ENCODE peak calls at places on chromosomes 4 and X, in seven cellular contexts. One of them, this sample, is unnamed.

GRCh38 chr4:6341696-6342095 is 72.0 kb downstream of the WFS1 start:
- DNase-seq in cardiac muscle cell: no peak
- DNase-seq in AG04450: no peak
- DNase-seq in progenitor cell of endocrine pancreas: no peak
- DNase-seq in lower lobe of right lung: peak
- DNase-seq in pancreas: no peak
- DNase-seq in kidney: peak
- DNase-seq in this sample: no peak

GRCh38 chr4:123869517-123870282 is 473.1 kb downstream of the SPRY1 start:
- DNase-seq in lower lobe of right lung: no peak
- DNase-seq in pancreas: no peak
- DNase-seq in AG04450: no peak
- DNase-seq in cardiac muscle cell: no peak
- DNase-seq in progenitor cell of endocrine pancreas: no peak
- DNase-seq in kidney: no peak
- DNase-seq in this sample: no peak

GRCh38 chr4:40454816-40455215 is 119.7 kb downstream of the CHRNA9 start:
- DNase-seq in lower lobe of right lung: no peak
- DNase-seq in AG04450: no peak
- DNase-seq in kidney: no peak
- DNase-seq in progenitor cell of endocrine pancreas: no peak
- DNase-seq in cardiac muscle cell: no peak
- DNase-seq in pancreas: no peak
- DNase-seq in this sample: no peak

GRCh38 chr4:24112466-24112865 is 222.6 kb upstream of the PPARGC1A start:
- DNase-seq in cardiac muscle cell: no peak
- DNase-seq in pancreas: no peak
- DNase-seq in lower lobe of right lung: no peak
- DNase-seq in kidney: no peak
- DNase-seq in progenitor cell of endocrine pancreas: no peak
- DNase-seq in AG04450: no peak
- DNase-seq in this sample: no peak

GRCh38 chr4:163649557-163650091 is 155.1 kb downstream of the TMA16 start:
- DNase-seq in progenitor cell of endocrine pancreas: no peak
- DNase-seq in lower lobe of right lung: no peak
- DNase-seq in pancreas: no peak
- DNase-seq in cardiac muscle cell: no peak
- DNase-seq in kidney: no peak
- DNase-seq in AG04450: no peak
- DNase-seq in this sample: no peak

GRCh38 chr4:627347-627746 is 2.0 kb downstream of the PDE6B start:
- DNase-seq in pancreas: no peak
- DNase-seq in kidney: no peak
- DNase-seq in AG04450: no peak
- DNase-seq in lower lobe of right lung: no peak
- DNase-seq in progenitor cell of endocrine pancreas: no peak
- DNase-seq in cardiac muscle cell: no peak
- DNase-seq in this sample: peak

GRCh38 chr4:55184600-55185523 is 59.5 kb upstream of the KDR start:
- DNase-seq in progenitor cell of endocrine pancreas: no peak
- DNase-seq in pancreas: no peak
- DNase-seq in AG04450: peak
- DNase-seq in kidney: peak
- DNase-seq in lower lobe of right lung: no peak
- DNase-seq in cardiac muscle cell: peak
- DNase-seq in this sample: no peak

GRCh38 chrX:10813761-10814160 is 193.4 kb upstream of the MID1 start:
- DNase-seq in pancreas: no peak
- DNase-seq in cardiac muscle cell: no peak
- DNase-seq in AG04450: no peak
- DNase-seq in lower lobe of right lung: no peak
- DNase-seq in kidney: no peak
- DNase-seq in progenitor cell of endocrine pancreas: no peak
- DNase-seq in this sample: no peak

GRCh38 chrX:44017726-44018125 is 44.5 kb upstream of the NDP start:
- DNase-seq in cardiac muscle cell: no peak
- DNase-seq in progenitor cell of endocrine pancreas: no peak
- DNase-seq in kidney: no peak
- DNase-seq in pancreas: no peak
- DNase-seq in AG04450: no peak
- DNase-seq in lower lobe of right lung: no peak
- DNase-seq in this sample: no peak

GRCh38 chr4:153603258-153603657 is 80.8 kb upstream of the TLR2 start:
- DNase-seq in AG04450: no peak
- DNase-seq in pancreas: no peak
- DNase-seq in lower lobe of right lung: no peak
- DNase-seq in cardiac muscle cell: no peak
- DNase-seq in progenitor cell of endocrine pancreas: no peak
- DNase-seq in kidney: no peak
- DNase-seq in this sample: no peak

GRCh38 chrX:989959-990510 is 222.4 kb downstream of the CRLF2 start:
- DNase-seq in AG04450: no peak
- DNase-seq in kidney: peak
- DNase-seq in cardiac muscle cell: no peak
- DNase-seq in pancreas: peak
- DNase-seq in progenitor cell of endocrine pancreas: peak
- DNase-seq in lower lobe of right lung: no peak
- DNase-seq in this sample: no peak

GRCh38 chrX:155263854-155264628 is at the start of gene RAB39B:
- DNase-seq in progenitor cell of endocrine pancreas: peak
- DNase-seq in pancreas: peak
- DNase-seq in kidney: peak
- DNase-seq in AG04450: peak
- DNase-seq in cardiac muscle cell: peak
- DNase-seq in lower lobe of right lung: peak
- DNase-seq in this sample: no peak

GRCh38 chrX:2629316-2630168 is 61.6 kb upstream of the CD99 start:
- DNase-seq in kidney: no peak
- DNase-seq in lower lobe of right lung: no peak
- DNase-seq in pancreas: peak
- DNase-seq in AG04450: no peak
- DNase-seq in progenitor cell of endocrine pancreas: no peak
- DNase-seq in cardiac muscle cell: no peak
- DNase-seq in this sample: no peak

GRCh38 chr4:1765409-1766335 is 27.4 kb upstream of the FGFR3 start:
- DNase-seq in cardiac muscle cell: no peak
- DNase-seq in lower lobe of right lung: no peak
- DNase-seq in AG04450: no peak
- DNase-seq in progenitor cell of endocrine pancreas: no peak
- DNase-seq in pancreas: no peak
- DNase-seq in kidney: no peak
- DNase-seq in this sample: no peak

GRCh38 chrX:7149421-7149820 is 1.5 kb upstream of the PUDP start:
- DNase-seq in cardiac muscle cell: no peak
- DNase-seq in AG04450: no peak
- DNase-seq in progenitor cell of endocrine pancreas: no peak
- DNase-seq in lower lobe of right lung: no peak
- DNase-seq in pancreas: no peak
- DNase-seq in kidney: no peak
- DNase-seq in this sample: no peak

GRCh38 chr4:152016325-152016665 is 255.5 kb upstream of the GATB start:
- DNase-seq in progenitor cell of endocrine pancreas: no peak
- DNase-seq in cardiac muscle cell: no peak
- DNase-seq in kidney: no peak
- DNase-seq in lower lobe of right lung: no peak
- DNase-seq in AG04450: no peak
- DNase-seq in pancreas: no peak
- DNase-seq in this sample: no peak

GRCh38 chrX:11665144-11666040 is at the start of gene ARHGAP6:
- DNase-seq in AG04450: no peak
- DNase-seq in progenitor cell of endocrine pancreas: peak
- DNase-seq in pancreas: no peak
- DNase-seq in kidney: peak
- DNase-seq in cardiac muscle cell: peak
- DNase-seq in lower lobe of right lung: peak
- DNase-seq in this sample: peak

GRCh38 chrX:135383249-135383648 is 38.5 kb upstream of the SMIM10L2A start:
- DNase-seq in AG04450: no peak
- DNase-seq in progenitor cell of endocrine pancreas: no peak
- DNase-seq in pancreas: no peak
- DNase-seq in lower lobe of right lung: no peak
- DNase-seq in kidney: no peak
- DNase-seq in cardiac muscle cell: no peak
- DNase-seq in this sample: no peak

GRCh38 chr4:73814679-73815078 is 21.8 kb upstream of the CXCL6 start:
- DNase-seq in AG04450: no peak
- DNase-seq in kidney: no peak
- DNase-seq in cardiac muscle cell: no peak
- DNase-seq in pancreas: no peak
- DNase-seq in lower lobe of right lung: no peak
- DNase-seq in progenitor cell of endocrine pancreas: no peak
- DNase-seq in this sample: no peak

GRCh38 chr4:103996637-103997036 is 276.9 kb upstream of the TACR3 start:
- DNase-seq in progenitor cell of endocrine pancreas: no peak
- DNase-seq in kidney: no peak
- DNase-seq in pancreas: peak
- DNase-seq in AG04450: no peak
- DNase-seq in cardiac muscle cell: peak
- DNase-seq in lower lobe of right lung: no peak
- DNase-seq in this sample: no peak

GRCh38 chr4:1873291-1873690 is 2.1 kb downstream of the NSD2 start:
- DNase-seq in AG04450: no peak
- DNase-seq in kidney: no peak
- DNase-seq in cardiac muscle cell: no peak
- DNase-seq in progenitor cell of endocrine pancreas: no peak
- DNase-seq in lower lobe of right lung: no peak
- DNase-seq in pancreas: no peak
- DNase-seq in this sample: no peak

GRCh38 chr4:22077571-22077970 is 129.0 kb upstream of the KCNIP4 start:
- DNase-seq in kidney: no peak
- DNase-seq in pancreas: no peak
- DNase-seq in cardiac muscle cell: no peak
- DNase-seq in progenitor cell of endocrine pancreas: no peak
- DNase-seq in AG04450: no peak
- DNase-seq in lower lobe of right lung: no peak
- DNase-seq in this sample: no peak

GRCh38 chr4:51942108-51942832 is 77.9 kb downstream of the LRRC66 start:
- DNase-seq in kidney: no peak
- DNase-seq in lower lobe of right lung: no peak
- DNase-seq in AG04450: no peak
- DNase-seq in progenitor cell of endocrine pancreas: no peak
- DNase-seq in cardiac muscle cell: no peak
- DNase-seq in pancreas: no peak
- DNase-seq in this sample: no peak

GRCh38 chr4:47713156-47713834 is 124.6 kb downstream of the CORIN start:
- DNase-seq in pancreas: no peak
- DNase-seq in kidney: no peak
- DNase-seq in progenitor cell of endocrine pancreas: no peak
- DNase-seq in cardiac muscle cell: no peak
- DNase-seq in AG04450: no peak
- DNase-seq in lower lobe of right lung: no peak
- DNase-seq in this sample: no peak

GRCh38 chr4:18571252-18571885 is 549.8 kb upstream of the LCORL start:
- DNase-seq in pancreas: no peak
- DNase-seq in cardiac muscle cell: no peak
- DNase-seq in lower lobe of right lung: no peak
- DNase-seq in kidney: no peak
- DNase-seq in progenitor cell of endocrine pancreas: no peak
- DNase-seq in AG04450: no peak
- DNase-seq in this sample: no peak

GRCh38 chr4:18570370-18570769 is 548.8 kb upstream of the LCORL start:
- DNase-seq in progenitor cell of endocrine pancreas: no peak
- DNase-seq in cardiac muscle cell: no peak
- DNase-seq in AG04450: no peak
- DNase-seq in kidney: no peak
- DNase-seq in pancreas: no peak
- DNase-seq in lower lobe of right lung: no peak
- DNase-seq in this sample: no peak

GRCh38 chr4:18566970-18567799 is 545.6 kb upstream of the LCORL start:
- DNase-seq in AG04450: no peak
- DNase-seq in lower lobe of right lung: no peak
- DNase-seq in progenitor cell of endocrine pancreas: no peak
- DNase-seq in cardiac muscle cell: peak
- DNase-seq in pancreas: no peak
- DNase-seq in kidney: no peak
- DNase-seq in this sample: no peak

DNA sequence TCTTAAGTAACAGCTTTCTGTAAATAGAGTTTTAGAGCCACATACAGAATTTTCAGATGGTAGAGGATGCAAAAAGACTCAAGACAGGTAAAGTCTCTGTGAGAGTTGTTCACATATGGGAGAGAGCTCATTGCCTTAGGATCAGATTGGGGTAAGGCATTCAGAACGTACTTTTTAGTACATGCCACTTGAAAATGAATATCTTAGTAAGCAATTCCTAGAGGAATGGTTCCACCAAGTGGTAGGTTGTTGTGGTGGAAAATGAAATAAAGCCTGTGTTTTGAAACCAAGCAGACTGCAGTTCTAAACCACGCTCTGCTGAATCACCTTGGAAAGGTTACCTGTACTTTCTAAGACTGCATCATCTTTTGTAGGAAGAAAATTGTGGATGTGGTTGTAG is 547.0 kb upstream of the LCORL start:
- DNase-seq in AG04450: no peak
- DNase-seq in progenitor cell of endocrine pancreas: no peak
- DNase-seq in kidney: no peak
- DNase-seq in pancreas: no peak
- DNase-seq in cardiac muscle cell: peak
- DNase-seq in lower lobe of right lung: no peak
- DNase-seq in this sample: no peak
- TF ChIP-seq CTCF in AG04450: no peak
- TF ChIP-seq CTCF in progenitor cell of endocrine pancreas: peak
- TF ChIP-seq CTCF in kidney: peak
- TF ChIP-seq CTCF in pancreas: peak
- TF ChIP-seq CTCF in cardiac muscle cell: no peak
- TF ChIP-seq CTCF in lower lobe of right lung: peak
- TF ChIP-seq CTCF in this sample: peak

DNA sequence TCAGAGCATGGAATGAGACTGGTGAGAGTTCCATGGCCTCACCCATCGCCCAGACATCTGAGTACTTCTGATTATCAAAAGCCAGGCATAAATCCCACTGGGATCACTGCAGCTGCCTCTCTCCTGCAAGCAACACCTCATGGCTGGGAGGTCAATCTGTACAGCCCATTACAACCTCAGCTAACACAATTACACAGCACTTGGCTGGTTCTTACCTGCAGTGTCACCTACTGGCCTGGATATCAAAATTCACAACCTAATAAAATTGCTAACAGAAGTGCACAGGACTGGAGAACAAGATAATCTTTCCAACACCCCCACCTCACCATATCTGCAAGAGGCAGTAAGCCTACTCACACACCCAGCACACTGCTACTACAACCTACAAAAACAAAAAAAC is 341.7 kb upstream of the NDST3 start:
- DNase-seq in pancreas: no peak
- DNase-seq in progenitor cell of endocrine pancreas: no peak
- DNase-seq in lower lobe of right lung: no peak
- DNase-seq in cardiac muscle cell: no peak
- DNase-seq in kidney: no peak
- DNase-seq in AG04450: no peak
- DNase-seq in this sample: no peak
- TF ChIP-seq CTCF in pancreas: no peak
- TF ChIP-seq CTCF in progenitor cell of endocrine pancreas: peak
- TF ChIP-seq CTCF in lower lobe of right lung: no peak
- TF ChIP-seq CTCF in cardiac muscle cell: no peak
- TF ChIP-seq CTCF in kidney: no peak
- TF ChIP-seq CTCF in AG04450: no peak
- TF ChIP-seq CTCF in this sample: no peak

GRCh38 chrX:19904778-19905367 is 17.5 kb upstream of the SH3KBP1 start:
- DNase-seq in cardiac muscle cell: peak
- DNase-seq in lower lobe of right lung: no peak
- DNase-seq in AG04450: no peak
- DNase-seq in kidney: no peak
- DNase-seq in pancreas: peak
- DNase-seq in progenitor cell of endocrine pancreas: no peak
- DNase-seq in this sample: no peak
- TF ChIP-seq CTCF in cardiac muscle cell: peak
- TF ChIP-seq CTCF in lower lobe of right lung: peak
- TF ChIP-seq CTCF in AG04450: peak
- TF ChIP-seq CTCF in kidney: peak
- TF ChIP-seq CTCF in pancreas: peak
- TF ChIP-seq CTCF in progenitor cell of endocrine pancreas: peak
- TF ChIP-seq CTCF in this sample: peak

GRCh38 chrX:24190500-24191156 is 41.1 kb downstream of the ZFX start:
- DNase-seq in progenitor cell of endocrine pancreas: no peak
- DNase-seq in lower lobe of right lung: no peak
- DNase-seq in AG04450: peak
- DNase-seq in cardiac muscle cell: no peak
- DNase-seq in pancreas: peak
- DNase-seq in kidney: no peak
- DNase-seq in this sample: no peak
- TF ChIP-seq CTCF in progenitor cell of endocrine pancreas: no peak
- TF ChIP-seq CTCF in lower lobe of right lung: no peak
- TF ChIP-seq CTCF in AG04450: no peak
- TF ChIP-seq CTCF in cardiac muscle cell: no peak
- TF ChIP-seq CTCF in pancreas: no peak
- TF ChIP-seq CTCF in kidney: no peak
- TF ChIP-seq CTCF in this sample: no peak